ENCODE peak calls at places on chromosomes 3 and 15, in eight cellular contexts. R is IMR-90; B is A549; F is CD8-positive, alpha-beta memory T cell; I is lung; H is CD8-positive, alpha-beta T cell; V is heart right ventricle; Q is cardiac muscle cell. X is an unnamed sample.

GRCh38 chr3:130741946-130742610 is 4.6 kb downstream of the PIK3R4 start:
- DNase-seq in R (no peak), B (no peak), F (no peak), V (no peak), I (no peak), H (no peak), Q (no peak), X (no peak)

GRCh38 chr3:64187065-64187959 is 38.0 kb downstream of the PRICKLE2 start:
- DNase-seq in Q (peak), I (peak), B (peak), H (no peak), V (peak), F (no peak), R (peak), X (no peak)

GRCh38 chr15:49301562-49301961 is 121.5 kb upstream of the FGF7 start:
- DNase-seq in H (no peak), Q (peak), B (no peak), F (no peak), R (peak), V (no peak), I (no peak), X (no peak)

GRCh38 chr3:15339786-15340215 is 7.4 kb upstream of the SH3BP5 start:
- DNase-seq in I (no peak), F (no peak), H (no peak), R (peak), B (peak), Q (peak), V (no peak), X (no peak)

GRCh38 chr3:14274999-14275961 is 96.7 kb downstream of the LSM3 start:
- DNase-seq in B (no peak), H (no peak), F (no peak), Q (peak), R (no peak), I (no peak), V (no peak), X (peak)

GRCh38 chr15:82952156-82953081 is at the start of gene HOMER2:
- DNase-seq in H (no peak), V (peak), Q (peak), I (peak), F (no peak), R (no peak), B (peak), X (no peak)

GRCh38 chr15:92158426-92158825 is 235.3 kb upstream of the ST8SIA2 start:
- DNase-seq in H (peak), Q (no peak), I (no peak), B (peak), R (peak), V (no peak), F (no peak), X (no peak)

GRCh38 chr15:81118361-81118760 is 15.7 kb upstream of the CFAP161 start:
- DNase-seq in V (no peak), F (no peak), R (no peak), B (no peak), H (no peak), Q (no peak), I (no peak), X (no peak)

GRCh38 chr3:97892852-97893251 is 71.0 kb downstream of the CRYBG3 start:
- DNase-seq in Q (no peak), V (no peak), I (no peak), F (no peak), B (no peak), H (no peak), R (no peak), X (no peak)

GRCh38 chr15:39947401-39948197 is 13.7 kb downstream of the EIF2AK4 start:
- DNase-seq in H (no peak), Q (no peak), R (no peak), I (no peak), F (no peak), V (no peak), B (no peak), X (no peak)

DNA sequence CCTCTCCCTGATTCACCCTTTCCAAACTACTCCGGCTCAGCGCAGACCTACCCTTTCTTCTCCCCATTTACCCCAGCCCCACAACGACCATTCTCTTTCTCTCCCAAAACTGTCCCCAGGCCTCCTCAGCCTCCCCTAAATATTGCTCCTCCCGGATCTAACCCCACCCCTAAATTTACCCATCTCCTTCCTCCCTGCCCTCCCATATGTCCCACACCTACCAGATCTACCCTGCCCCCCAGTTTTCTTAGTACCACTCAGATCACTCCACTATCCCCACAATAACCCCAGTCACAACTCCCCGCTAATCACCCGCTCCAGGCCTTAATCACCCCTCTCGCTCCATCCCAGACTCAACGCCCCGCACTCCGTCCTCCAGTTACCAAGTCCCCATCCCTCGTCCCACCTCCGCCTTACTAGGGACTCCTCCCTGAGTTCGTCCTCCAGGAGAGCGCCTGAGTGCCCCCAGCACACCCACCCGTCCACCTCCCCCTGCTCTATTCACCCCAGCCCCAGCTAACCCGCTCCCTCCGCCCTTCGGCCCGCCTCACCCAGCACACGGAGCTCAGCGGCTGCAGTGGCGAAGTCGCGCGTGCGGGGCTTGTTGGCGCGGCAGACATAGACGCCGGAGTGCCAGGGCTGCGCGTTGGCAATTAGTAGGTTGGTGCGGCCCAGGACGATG is 18.6 kb upstream of the IGDCC3 start:
- DNase-seq in R (no peak), V (no peak), H (no peak), B (no peak), I (no peak), Q (no peak), F (no peak), X (no peak)
- H3K4me3 ChIP-seq in R (no peak), V (no peak), H (no peak), B (no peak), I (no peak), Q (no peak), F (no peak), X (peak)

GRCh38 chr3:177783338-177783737 is 586.1 kb upstream of the TBL1XR1 start:
- DNase-seq in F (no peak), Q (no peak), V (no peak), R (no peak), B (no peak), H (no peak), I (no peak), X (no peak)
- H3K27ac ChIP-seq in F (no peak), Q (no peak), V (peak), R (no peak), B (no peak), H (no peak), I (peak), X (no peak)

GRCh38 chr3:45985532-45986302 is 9.9 kb downstream of the FYCO1 start:
- DNase-seq in I (no peak), R (peak), H (no peak), F (no peak), Q (no peak), B (no peak), V (peak), X (no peak)
- H3K4me3 ChIP-seq in I (no peak), R (no peak), H (no peak), F (no peak), Q (no peak), B (no peak), V (no peak), X (no peak)

GRCh38 chr3:129690963-129691362 is 84.5 kb upstream of the PLXND1 start:
- DNase-seq in H (no peak), Q (no peak), F (no peak), B (no peak), R (no peak), V (no peak), I (no peak), X (no peak)

GRCh38 chr3:129688310-129688895 is 81.9 kb upstream of the PLXND1 start:
- DNase-seq in B (no peak), Q (peak), V (peak), I (no peak), H (no peak), R (peak), F (no peak), X (peak)

GRCh38 chr3:129692743-129693142 is 86.3 kb upstream of the PLXND1 start:
- DNase-seq in Q (no peak), I (no peak), V (no peak), B (no peak), H (no peak), F (no peak), R (no peak), X (no peak)

GRCh38 chr3:129689036-129689435 is 82.6 kb upstream of the PLXND1 start:
- DNase-seq in B (no peak), R (no peak), V (no peak), H (no peak), Q (no peak), F (no peak), I (no peak), X (no peak)

DNA sequence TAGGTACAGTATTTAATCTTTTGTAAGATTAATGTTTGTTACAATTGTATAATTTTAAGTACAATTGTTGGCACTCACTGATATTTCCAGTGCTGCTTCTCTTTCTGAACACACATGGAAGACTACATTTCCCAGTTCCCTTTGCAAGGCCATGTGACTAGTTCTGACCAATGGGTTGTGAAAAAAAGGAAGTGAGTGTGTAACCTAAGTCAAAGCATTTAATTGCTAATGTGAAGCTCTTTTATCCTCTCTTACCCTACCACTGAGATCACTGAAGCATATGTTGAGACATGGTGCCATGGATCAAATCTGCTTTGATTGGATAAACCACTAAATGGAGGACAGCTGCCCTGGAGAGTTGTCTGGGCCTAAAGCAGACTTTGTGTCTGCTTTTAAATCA is 83.9 kb upstream of the PLXND1 start:
- DNase-seq in I (peak), V (no peak), R (peak), Q (peak), B (peak), F (no peak), H (peak), X (peak)
- H3K27ac ChIP-seq in I (no peak), V (no peak), R (no peak), Q (no peak), B (no peak), F (no peak), H (no peak), X (no peak)

GRCh38 chr15:23565395-23566069 is at the start of gene MKRN3:
- DNase-seq in F (peak), I (no peak), R (peak), Q (peak), V (peak), H (peak), B (peak), X (no peak)

GRCh38 chr15:23564798-23565394 is 578 bp upstream of the MKRN3 start:
- DNase-seq in R (no peak), H (no peak), B (no peak), V (no peak), Q (no peak), I (no peak), F (no peak), X (no peak)

GRCh38 chr15:23567921-23568320 is 2.4 kb downstream of the MKRN3 start:
- DNase-seq in V (no peak), H (no peak), F (no peak), Q (no peak), R (no peak), I (no peak), B (no peak), X (no peak)

GRCh38 chr15:23569513-23569912 is 4.0 kb downstream of the MKRN3 start:
- DNase-seq in B (no peak), H (no peak), F (no peak), R (no peak), Q (no peak), I (no peak), V (no peak), X (no peak)

GRCh38 chr15:23566070-23567050 is 886 bp downstream of the MKRN3 start:
- DNase-seq in Q (no peak), I (no peak), B (no peak), F (peak), V (peak), R (no peak), H (peak), X (no peak)
- H3K4me3 ChIP-seq in Q (no peak), I (peak), B (peak), F (peak), V (peak), R (no peak), H (peak), X (no peak)

GRCh38 chr3:42685363-42685881 is at the start of gene KLHL40:
- DNase-seq in H (no peak), R (no peak), F (no peak), Q (no peak), V (no peak), B (no peak), I (no peak), X (no peak)
- H3K27ac ChIP-seq in H (no peak), R (no peak), F (no peak), Q (peak), V (peak), B (no peak), I (peak), X (no peak)

GRCh38 chr15:37818152-37818677 is 116.2 kb upstream of the TMCO5A start:
- DNase-seq in H (no peak), Q (no peak), B (no peak), V (no peak), F (no peak), R (no peak), I (no peak), X (no peak)
- H3K4me3 ChIP-seq in H (no peak), Q (no peak), B (no peak), V (no peak), F (no peak), R (no peak), I (no peak), X (no peak)

GRCh38 chr3:169020371-169020770 is 643.1 kb downstream of the MECOM start:
- DNase-seq in I (no peak), F (no peak), Q (no peak), H (no peak), R (no peak), V (no peak), B (no peak), X (no peak)

GRCh38 chr3:169026543-169027181 is 636.9 kb downstream of the MECOM start:
- DNase-seq in H (no peak), Q (peak), V (no peak), F (no peak), B (no peak), R (peak), I (no peak), X (no peak)

DNA sequence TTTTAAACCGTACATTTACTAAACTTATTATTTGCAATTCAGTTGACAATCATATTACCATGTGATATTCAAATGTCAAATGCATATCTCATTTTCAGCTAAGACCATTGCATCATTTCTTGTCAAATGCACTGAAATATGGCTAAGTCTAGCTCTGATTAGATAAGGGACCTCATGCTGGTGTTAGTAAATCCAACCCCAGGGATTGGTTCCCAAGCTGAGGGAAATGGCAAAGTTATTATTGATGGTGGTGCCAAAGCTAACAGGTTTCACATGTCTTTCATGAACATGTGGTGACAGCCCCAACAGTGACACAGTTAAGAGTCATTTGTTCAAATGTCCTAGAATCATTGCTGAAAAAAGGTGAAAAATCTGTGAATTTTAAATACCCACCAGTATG is 641.1 kb downstream of the MECOM start:
- DNase-seq in H (no peak), V (no peak), B (no peak), Q (peak), F (no peak), R (no peak), I (no peak), X (no peak)
- H3K27ac ChIP-seq in H (no peak), V (no peak), B (no peak), Q (no peak), F (no peak), R (no peak), I (no peak), X (no peak)

GRCh38 chr3:66567066-66567465 is 66.2 kb upstream of the LRIG1 start:
- DNase-seq in Q (no peak), R (peak), F (no peak), I (no peak), V (no peak), H (no peak), B (no peak), X (no peak)
- H3K4me3 ChIP-seq in Q (no peak), R (no peak), F (no peak), I (no peak), V (no peak), H (no peak), B (no peak), X (no peak)

DNA sequence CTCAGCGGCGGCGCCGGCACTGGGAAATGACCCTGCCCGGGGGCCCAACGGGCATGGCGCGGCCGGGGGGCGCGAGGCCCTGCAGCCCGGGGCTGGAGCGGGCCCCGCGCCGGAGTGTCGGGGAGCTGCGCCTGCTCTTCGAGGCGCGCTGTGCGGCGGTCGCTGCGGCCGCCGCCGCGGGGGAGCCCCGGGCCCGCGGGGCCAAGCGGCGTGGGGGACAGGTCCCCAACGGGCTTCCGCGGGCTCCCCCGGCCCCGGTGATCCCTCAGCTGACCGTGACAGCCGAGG is 172 bp downstream of the ITPKA start:
- DNase-seq in R (no peak), I (no peak), H (no peak), B (no peak), V (no peak), F (no peak), Q (no peak), X (no peak)
- H3K27ac ChIP-seq in R (no peak), I (no peak), H (no peak), B (peak), V (no peak), F (no peak), Q (no peak), X (no peak)